ENCODE peak calls at places on chromosomes 3 and 15, in four cellular contexts. A is skeletal muscle cell, R is kidney epithelial cell, J is HL-60. X is an unnamed sample.

GRCh38 chr15:66027268-66027806 is 158.0 kb downstream of the RAB11A start:
- DNase-seq in J (no peak), A (no peak), R (peak; percentile 18), X (no peak)

GRCh38 chr15:60591491-60592385 is 112.8 kb upstream of the ICE2 start:
- DNase-seq in R (no peak), J (no peak), A (no peak), X (no peak)

GRCh38 chr3:60456180-60456579 is 795.1 kb downstream of the FHIT start:
- DNase-seq in R (no peak), J (peak; percentile 5), A (no peak), X (no peak)

GRCh38 chr3:76997733-76998132 is 42.2 kb upstream of the ROBO2 start:
- DNase-seq in J (no peak), A (peak; percentile 56), R (no peak), X (no peak)

GRCh38 chr3:99645277-99646106 is 7.1 kb downstream of the COL8A1 start:
- DNase-seq in R (no peak), A (peak; percentile 71), J (no peak), X (peak; percentile 52)

GRCh38 chr3:152120606-152121291 is 148.0 kb upstream of the MBNL1 start:
- DNase-seq in A (no peak), J (no peak), R (no peak), X (no peak)

GRCh38 chr15:61584410-61584809 is 355.3 kb upstream of the RORA start:
- DNase-seq in A (no peak), J (no peak), R (no peak), X (no peak)

GRCh38 chr15:38707802-38708671 is 143.4 kb upstream of the RASGRP1 start:
- DNase-seq in A (no peak), J (peak; percentile 12), R (no peak), X (peak; percentile 63)

GRCh38 chr3:131402391-131403039 is 20.9 kb downstream of the NUDT16 start:
- DNase-seq in J (peak; percentile 40), A (no peak), R (peak; percentile 9), X (no peak)

GRCh38 chr3:177552051-177552450 is 354.8 kb upstream of the TBL1XR1 start:
- DNase-seq in R (no peak), A (no peak), J (no peak), X (no peak)

GRCh38 chr15:56249080-56249479 is 5.4 kb upstream of the RFX7 start:
- DNase-seq in A (peak; percentile 21), R (peak; percentile 42), J (no peak), X (peak; percentile 60)

GRCh38 chr3:2992534-2992933 is 117.6 kb downstream of the IL5RA start:
- DNase-seq in J (no peak), A (no peak), R (no peak), X (no peak)

GRCh38 chr3:26845194-26845593 is 222.6 kb downstream of the LRRC3B start:
- DNase-seq in R (no peak), J (no peak), A (no peak), X (no peak)

GRCh38 chr15:22873204-22873701 is 34.8 kb downstream of the NIPA2 start:
- DNase-seq in A (peak; percentile 51), J (no peak), R (peak; percentile 74), X (peak; percentile 82)

GRCh38 chr3:55724851-55725250 is 237.7 kb upstream of the WNT5A start:
- DNase-seq in R (no peak), A (no peak), J (no peak), X (no peak)

GRCh38 chr3:131107637-131108433 is 81.2 kb downstream of the NEK11 start:
- DNase-seq in R (no peak), J (no peak), A (peak; percentile 4), X (no peak)

GRCh38 chr3:82496890-82497560 is 735.6 kb upstream of the GBE1 start:
- DNase-seq in R (no peak), A (no peak), J (no peak), X (no peak)

GRCh38 chr15:67080900-67081431 is 15.6 kb downstream of the SMAD3 start:
- DNase-seq in R (peak; percentile 77), A (peak; percentile 70), J (no peak), X (peak; percentile 76)

GRCh38 chr3:137165117-137165806 is 207.5 kb downstream of the IL20RB start:
- DNase-seq in R (peak; percentile 12), A (peak; percentile 3), J (no peak), X (peak; percentile 43)

GRCh38 chr3:159884661-159885402 is 103.8 kb upstream of the IL12A start:
- DNase-seq in R (no peak), J (no peak), A (no peak), X (no peak)

GRCh38 chr3:45762647-45763330 is 33.5 kb downstream of the SLC6A20 start:
- DNase-seq in A (no peak), R (no peak), J (no peak), X (no peak)

GRCh38 chr15:63600001-63600645 is 2.9 kb downstream of the FBXL22 start:
- DNase-seq in A (no peak), J (no peak), R (no peak), X (no peak)

GRCh38 chr3:114154321-114154821 is 24.5 kb downstream of the DRD3 start:
- DNase-seq in A (no peak), J (no peak), R (no peak), X (no peak)

GRCh38 chr3:124680521-124680920 is 49.7 kb upstream of the UMPS start:
- DNase-seq in R (no peak), J (no peak), A (no peak), X (no peak)

X was measured in brain microvascular endothelial cell.